ENCODE peak calls at places on chromosomes 7 and 10, in eight cellular contexts. R, X, K, N, Z, A, F and B are unnamed samples.

GRCh38 chr7:220151-220841 is 27.9 kb downstream of the FAM20C start:
- ATAC-seq in R (peak), X (no peak), K (no peak), N (no peak), Z (no peak), A (no peak), F (no peak), B (no peak)

GRCh38 chr10:89891006-89891405 is 189.6 kb downstream of the KIF20B start:
- ATAC-seq in R (no peak), X (no peak), K (no peak), N (no peak), Z (no peak), A (no peak), F (no peak), B (no peak)

GRCh38 chr10:97384156-97384555 is 17.0 kb downstream of the RRP12 start:
- ATAC-seq in R (no peak), X (no peak), K (no peak), N (no peak), Z (no peak), A (no peak), F (no peak), B (no peak)

GRCh38 chr7:100469227-100470044 is 5.4 kb upstream of the SPACDR start:
- ATAC-seq in R (peak), X (peak), K (peak), N (peak), Z (peak), A (peak), F (peak), B (peak)

GRCh38 chr10:62057359-62057758 is 155.9 kb downstream of the ARID5B start:
- ATAC-seq in R (no peak), X (no peak), K (no peak), N (no peak), Z (peak), A (no peak), F (no peak), B (no peak)

GRCh38 chr7:159084069-159084801 is 60.4 kb downstream of the VIPR2 start:
- ATAC-seq in R (peak), X (no peak), K (no peak), N (no peak), Z (peak), A (no peak), F (no peak), B (no peak)

GRCh38 chr7:135467207-135467711 is 42.6 kb downstream of the CNOT4 start:
- ATAC-seq in R (no peak), X (peak), K (no peak), N (no peak), Z (no peak), A (no peak), F (no peak), B (peak)

GRCh38 chr7:151773795-151774194 is 103.1 kb downstream of the PRKAG2 start:
- ATAC-seq in R (no peak), X (no peak), K (no peak), N (no peak), Z (no peak), A (no peak), F (no peak), B (no peak)

GRCh38 chr7:33831389-33832118 is 73.8 kb upstream of the BMPER start:
- ATAC-seq in R (no peak), X (no peak), K (no peak), N (no peak), Z (peak), A (no peak), F (no peak), B (no peak)

GRCh38 chr7:105185290-105186010 is 171.4 kb downstream of the KMT2E start:
- ATAC-seq in R (no peak), X (no peak), K (no peak), N (no peak), Z (no peak), A (no peak), F (no peak), B (no peak)

GRCh38 chr10:129655007-129655678 is 188.1 kb downstream of the MGMT start:
- ATAC-seq in R (no peak), X (no peak), K (no peak), N (no peak), Z (no peak), A (no peak), F (no peak), B (no peak)

GRCh38 chr10:93075369-93076221 is 1.9 kb downstream of the CYP26A1 start:
- ATAC-seq in R (no peak), X (peak), K (peak), N (peak), Z (peak), A (peak), F (no peak), B (peak)

GRCh38 chr10:95478935-95479334 is 82.2 kb downstream of the SORBS1 start:
- ATAC-seq in R (no peak), X (no peak), K (no peak), N (no peak), Z (peak), A (no peak), F (no peak), B (no peak)

GRCh38 chr10:90787906-90788491 is 69.8 kb downstream of the HTR7 start:
- ATAC-seq in R (peak), X (no peak), K (no peak), N (no peak), Z (no peak), A (no peak), F (no peak), B (peak)

GRCh38 chr10:117681104-117681503 is 138.6 kb downstream of the EMX2 start:
- ATAC-seq in R (no peak), X (no peak), K (no peak), N (no peak), Z (no peak), A (no peak), F (no peak), B (no peak)